ENCODE peak calls at places on chromosome 12, in seven cellular contexts. I is mesenchymal stem cell, Z is Right ventricle myocardium superior, J is MCF 10A, C is epithelial cell of esophagus, W is kidney, X is RWPE1. T is an unnamed sample.

GRCh38 chr12:127125607-127126259 is 1141.2 kb upstream of the TMEM132C start:
- DNase-seq in I (peak), Z (no peak), J (peak), C (peak), W (no peak), X (peak), T (peak)

GRCh38 chr12:119204137-119204536 is 25.4 kb downstream of the HSPB8 start:
- DNase-seq in I (no peak), Z (no peak), J (no peak), C (no peak), W (no peak), X (no peak), T (no peak)

GRCh38 chr12:88538250-88538649 is 42.0 kb downstream of the KITLG start:
- DNase-seq in I (no peak), Z (no peak), J (no peak), C (no peak), W (no peak), X (no peak), T (no peak)

GRCh38 chr12:26736563-26737486 is 96.2 kb downstream of the ITPR2 start:
- DNase-seq in I (no peak), Z (no peak), J (peak), C (peak), W (no peak), X (peak), T (no peak)

GRCh38 chr12:89038831-89039509 is 313.3 kb downstream of the DUSP6 start:
- DNase-seq in I (no peak), Z (no peak), J (no peak), C (no peak), W (no peak), X (no peak), T (no peak)

GRCh38 chr12:25903603-25904245 is 54.8 kb upstream of the RASSF8 start:
- DNase-seq in I (peak), Z (no peak), J (no peak), C (no peak), W (no peak), X (no peak), T (peak)

GRCh38 chr12:34361721-34362316 is 339.5 kb downstream of the ALG10 start:
- DNase-seq in I (no peak), Z (no peak), J (no peak), C (no peak), W (no peak), X (no peak), T (no peak)

GRCh38 chr12:124273630-124274029 is 21.3 kb upstream of the RFLNA start:
- DNase-seq in I (peak), Z (no peak), J (peak), C (peak), W (no peak), X (peak), T (peak)

GRCh38 chr12:130335517-130336392 is 1.9 kb upstream of the PIWIL1 start:
- DNase-seq in I (peak), Z (no peak), J (peak), C (peak), W (no peak), X (peak), T (peak)

GRCh38 chr12:124359671-124360581 is 65.0 kb downstream of the RFLNA start:
- DNase-seq in I (no peak), Z (peak), J (no peak), C (no peak), W (no peak), X (no peak), T (no peak)

GRCh38 chr12:6059221-6059620 is 65.2 kb downstream of the VWF start:
- DNase-seq in I (no peak), Z (no peak), J (no peak), C (no peak), W (no peak), X (no peak), T (no peak)

T was measured in SW480.